ENCODE peak calls at places on chromosomes 5 and 9, in eight cellular contexts. One of them, this sample, is unnamed.

GRCh38 chr9:133741716-133742115 is 3.6 kb upstream of the SARDH start:
- DNase-seq in sigmoid colon: no peak
- DNase-seq in ovary: no peak
- DNase-seq in NB4: no peak
- DNase-seq in endothelial cell: no peak
- DNase-seq in lower lobe of right lung: no peak
- DNase-seq in psoas muscle: no peak
- DNase-seq in B cell: no peak
- DNase-seq in this sample: no peak

GRCh38 chr9:121199921-121200320 is 1.7 kb downstream of the RAB14 start:
- DNase-seq in lower lobe of right lung: no peak
- DNase-seq in ovary: no peak
- DNase-seq in B cell: no peak
- DNase-seq in endothelial cell: no peak
- DNase-seq in sigmoid colon: no peak
- DNase-seq in psoas muscle: no peak
- DNase-seq in NB4: peak; percentile 54
- DNase-seq in this sample: no peak

GRCh38 chr9:16308645-16309044 is 561.8 kb downstream of the BNC2 start:
- DNase-seq in NB4: no peak
- DNase-seq in sigmoid colon: no peak
- DNase-seq in lower lobe of right lung: no peak
- DNase-seq in endothelial cell: no peak
- DNase-seq in B cell: no peak
- DNase-seq in psoas muscle: no peak
- DNase-seq in ovary: no peak
- DNase-seq in this sample: no peak

GRCh38 chr9:70589571-70590263 is 175.3 kb upstream of the KLF9 start:
- DNase-seq in sigmoid colon: peak; percentile 88
- DNase-seq in B cell: no peak
- DNase-seq in lower lobe of right lung: no peak
- DNase-seq in endothelial cell: no peak
- DNase-seq in psoas muscle: peak; percentile 61
- DNase-seq in ovary: no peak
- DNase-seq in NB4: no peak
- DNase-seq in this sample: no peak

GRCh38 chr5:76701298-76701697 is 14.6 kb upstream of the F2R start:
- DNase-seq in NB4: no peak
- DNase-seq in ovary: no peak
- DNase-seq in lower lobe of right lung: no peak
- DNase-seq in psoas muscle: no peak
- DNase-seq in sigmoid colon: no peak
- DNase-seq in B cell: no peak
- DNase-seq in endothelial cell: no peak
- DNase-seq in this sample: no peak

GRCh38 chr5:585962-586628 is 26.0 kb upstream of the CEP72 start:
- DNase-seq in B cell: no peak
- DNase-seq in sigmoid colon: peak; percentile 25
- DNase-seq in ovary: no peak
- DNase-seq in endothelial cell: no peak
- DNase-seq in lower lobe of right lung: no peak
- DNase-seq in psoas muscle: no peak
- DNase-seq in NB4: no peak
- DNase-seq in this sample: no peak

GRCh38 chr9:6852243-6852963 is 94.6 kb downstream of the KDM4C start:
- DNase-seq in B cell: no peak
- DNase-seq in lower lobe of right lung: no peak
- DNase-seq in sigmoid colon: no peak
- DNase-seq in psoas muscle: no peak
- DNase-seq in ovary: no peak
- DNase-seq in endothelial cell: no peak
- DNase-seq in NB4: no peak
- DNase-seq in this sample: no peak

GRCh38 chr5:179292681-179293080 is 52.6 kb downstream of the ADAMTS2 start:
- DNase-seq in lower lobe of right lung: no peak
- DNase-seq in NB4: no peak
- DNase-seq in psoas muscle: no peak
- DNase-seq in ovary: no peak
- DNase-seq in sigmoid colon: peak; percentile 22
- DNase-seq in B cell: no peak
- DNase-seq in endothelial cell: no peak
- DNase-seq in this sample: no peak

GRCh38 chr9:23555849-23556248 is 270.2 kb downstream of the ELAVL2 start:
- DNase-seq in sigmoid colon: no peak
- DNase-seq in endothelial cell: no peak
- DNase-seq in NB4: no peak
- DNase-seq in psoas muscle: no peak
- DNase-seq in ovary: no peak
- DNase-seq in lower lobe of right lung: no peak
- DNase-seq in B cell: no peak
- DNase-seq in this sample: no peak

GRCh38 chr5:36657563-36657995 is 51.2 kb downstream of the SLC1A3 start:
- DNase-seq in NB4: peak; percentile 99
- DNase-seq in ovary: peak; percentile 19
- DNase-seq in endothelial cell: no peak
- DNase-seq in lower lobe of right lung: no peak
- DNase-seq in sigmoid colon: peak; percentile 83
- DNase-seq in psoas muscle: no peak
- DNase-seq in B cell: no peak
- DNase-seq in this sample: no peak

GRCh38 chr5:56588636-56589485 is 226.5 kb upstream of the MAP3K1 start:
- DNase-seq in NB4: peak; percentile 35
- DNase-seq in psoas muscle: peak; percentile 87
- DNase-seq in sigmoid colon: peak; percentile 74
- DNase-seq in endothelial cell: peak; percentile 19
- DNase-seq in ovary: no peak
- DNase-seq in lower lobe of right lung: peak; percentile 64
- DNase-seq in B cell: peak; percentile 95
- DNase-seq in this sample: peak; percentile 41

DNA sequence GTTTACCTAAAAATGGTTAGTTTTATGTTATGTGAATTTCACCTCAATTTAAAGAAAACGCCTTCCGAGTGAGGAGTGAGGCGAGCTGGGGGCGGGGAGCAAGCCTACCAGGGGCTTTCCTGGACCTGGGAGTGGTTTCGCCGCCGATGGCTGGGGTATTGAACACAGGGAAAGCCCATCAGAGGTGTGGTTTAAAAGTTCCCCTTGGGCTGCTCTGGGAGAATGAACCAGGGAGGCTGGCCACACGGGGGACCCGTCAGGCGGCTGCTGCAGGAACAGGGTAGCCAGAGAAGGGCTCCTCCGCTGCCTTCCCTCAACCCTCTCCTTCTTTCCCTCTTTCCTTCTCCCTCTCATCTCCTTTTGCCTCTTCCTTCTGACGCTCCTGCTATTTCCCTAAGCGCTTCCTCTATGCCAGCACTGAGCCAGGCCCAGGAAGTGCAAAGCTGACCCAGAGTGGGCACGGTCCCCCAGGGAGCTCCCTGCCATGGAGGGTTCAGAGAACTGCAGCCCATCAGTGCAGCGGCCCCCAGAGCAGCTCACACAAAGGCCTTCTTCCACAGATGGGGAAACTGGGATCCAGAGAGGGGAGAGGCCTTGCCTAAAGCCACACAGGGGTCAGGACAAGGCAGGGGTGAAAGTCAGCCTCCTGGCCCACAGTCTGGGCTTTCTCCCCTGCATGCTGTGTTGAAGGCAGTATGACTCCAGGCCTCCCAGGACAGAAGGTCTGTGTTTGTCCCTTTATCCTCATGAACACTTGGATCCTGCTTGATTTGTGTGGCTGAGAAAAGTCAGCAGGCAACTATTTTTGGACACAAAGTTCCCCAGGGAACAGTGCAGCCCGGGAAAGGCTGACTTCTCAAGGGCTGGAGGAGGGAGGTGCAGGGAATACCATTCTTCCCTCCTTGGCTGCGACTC is 4.6 kb downstream of the AKNA start:
- DNase-seq in endothelial cell: no peak
- DNase-seq in psoas muscle: peak; percentile 52
- DNase-seq in ovary: peak; percentile 33
- DNase-seq in lower lobe of right lung: no peak
- DNase-seq in B cell: peak; percentile 80
- DNase-seq in NB4: peak; percentile 74
- DNase-seq in sigmoid colon: peak; percentile 83
- DNase-seq in this sample: no peak
- TF ChIP-seq CTCF in endothelial cell: no peak
- TF ChIP-seq CTCF in psoas muscle: no peak
- TF ChIP-seq CTCF in ovary: no peak
- TF ChIP-seq CTCF in lower lobe of right lung: no peak
- TF ChIP-seq CTCF in B cell: peak; percentile 24
- TF ChIP-seq CTCF in NB4: peak; percentile 1
- TF ChIP-seq CTCF in sigmoid colon: no peak
- TF ChIP-seq CTCF in this sample: peak; percentile 18

GRCh38 chr9:135277219-135278201 is 190.0 kb downstream of the OLFM1 start:
- DNase-seq in psoas muscle: no peak
- DNase-seq in NB4: no peak
- DNase-seq in endothelial cell: no peak
- DNase-seq in ovary: no peak
- DNase-seq in B cell: no peak
- DNase-seq in lower lobe of right lung: no peak
- DNase-seq in sigmoid colon: no peak
- DNase-seq in this sample: no peak

GRCh38 chr9:135275163-135275925 is 187.9 kb downstream of the OLFM1 start:
- DNase-seq in ovary: no peak
- DNase-seq in B cell: no peak
- DNase-seq in lower lobe of right lung: peak; percentile 68
- DNase-seq in sigmoid colon: no peak
- DNase-seq in psoas muscle: no peak
- DNase-seq in NB4: no peak
- DNase-seq in endothelial cell: no peak
- DNase-seq in this sample: no peak

GRCh38 chr9:135278586-135278985 is 191.1 kb downstream of the OLFM1 start:
- DNase-seq in ovary: no peak
- DNase-seq in endothelial cell: no peak
- DNase-seq in B cell: no peak
- DNase-seq in lower lobe of right lung: no peak
- DNase-seq in psoas muscle: no peak
- DNase-seq in sigmoid colon: no peak
- DNase-seq in NB4: no peak
- DNase-seq in this sample: no peak

GRCh38 chr9:135273077-135273476 is 185.6 kb downstream of the OLFM1 start:
- DNase-seq in B cell: no peak
- DNase-seq in ovary: no peak
- DNase-seq in psoas muscle: no peak
- DNase-seq in sigmoid colon: no peak
- DNase-seq in NB4: no peak
- DNase-seq in lower lobe of right lung: no peak
- DNase-seq in endothelial cell: no peak
- DNase-seq in this sample: no peak

GRCh38 chr9:135275926-135276289 is 188.4 kb downstream of the OLFM1 start:
- DNase-seq in psoas muscle: no peak
- DNase-seq in ovary: no peak
- DNase-seq in endothelial cell: no peak
- DNase-seq in NB4: no peak
- DNase-seq in lower lobe of right lung: no peak
- DNase-seq in sigmoid colon: no peak
- DNase-seq in B cell: no peak
- DNase-seq in this sample: no peak
- TF ChIP-seq CTCF in psoas muscle: no peak
- TF ChIP-seq CTCF in ovary: no peak
- TF ChIP-seq CTCF in endothelial cell: no peak
- TF ChIP-seq CTCF in NB4: no peak
- TF ChIP-seq CTCF in lower lobe of right lung: no peak
- TF ChIP-seq CTCF in sigmoid colon: no peak
- TF ChIP-seq CTCF in B cell: no peak
- TF ChIP-seq CTCF in this sample: no peak

GRCh38 chr5:113510836-113511451 is 2.5 kb upstream of the YTHDC2 start:
- DNase-seq in ovary: no peak
- DNase-seq in B cell: peak; percentile 20
- DNase-seq in lower lobe of right lung: no peak
- DNase-seq in sigmoid colon: no peak
- DNase-seq in endothelial cell: no peak
- DNase-seq in NB4: peak; percentile 57
- DNase-seq in psoas muscle: no peak
- DNase-seq in this sample: no peak

GRCh38 chr5:113508756-113509155 is 4.7 kb upstream of the YTHDC2 start:
- DNase-seq in psoas muscle: no peak
- DNase-seq in sigmoid colon: no peak
- DNase-seq in NB4: no peak
- DNase-seq in lower lobe of right lung: no peak
- DNase-seq in endothelial cell: no peak
- DNase-seq in ovary: no peak
- DNase-seq in B cell: no peak
- DNase-seq in this sample: no peak

GRCh38 chr5:113512341-113512740 is 1.2 kb upstream of the YTHDC2 start:
- DNase-seq in NB4: no peak
- DNase-seq in lower lobe of right lung: no peak
- DNase-seq in psoas muscle: no peak
- DNase-seq in ovary: no peak
- DNase-seq in endothelial cell: no peak
- DNase-seq in sigmoid colon: no peak
- DNase-seq in B cell: no peak
- DNase-seq in this sample: no peak

GRCh38 chr5:113514263-113514590 is 733 bp downstream of the YTHDC2 start:
- DNase-seq in NB4: no peak
- DNase-seq in B cell: no peak
- DNase-seq in sigmoid colon: no peak
- DNase-seq in ovary: no peak
- DNase-seq in psoas muscle: no peak
- DNase-seq in endothelial cell: no peak
- DNase-seq in lower lobe of right lung: no peak
- DNase-seq in this sample: no peak

DNA sequence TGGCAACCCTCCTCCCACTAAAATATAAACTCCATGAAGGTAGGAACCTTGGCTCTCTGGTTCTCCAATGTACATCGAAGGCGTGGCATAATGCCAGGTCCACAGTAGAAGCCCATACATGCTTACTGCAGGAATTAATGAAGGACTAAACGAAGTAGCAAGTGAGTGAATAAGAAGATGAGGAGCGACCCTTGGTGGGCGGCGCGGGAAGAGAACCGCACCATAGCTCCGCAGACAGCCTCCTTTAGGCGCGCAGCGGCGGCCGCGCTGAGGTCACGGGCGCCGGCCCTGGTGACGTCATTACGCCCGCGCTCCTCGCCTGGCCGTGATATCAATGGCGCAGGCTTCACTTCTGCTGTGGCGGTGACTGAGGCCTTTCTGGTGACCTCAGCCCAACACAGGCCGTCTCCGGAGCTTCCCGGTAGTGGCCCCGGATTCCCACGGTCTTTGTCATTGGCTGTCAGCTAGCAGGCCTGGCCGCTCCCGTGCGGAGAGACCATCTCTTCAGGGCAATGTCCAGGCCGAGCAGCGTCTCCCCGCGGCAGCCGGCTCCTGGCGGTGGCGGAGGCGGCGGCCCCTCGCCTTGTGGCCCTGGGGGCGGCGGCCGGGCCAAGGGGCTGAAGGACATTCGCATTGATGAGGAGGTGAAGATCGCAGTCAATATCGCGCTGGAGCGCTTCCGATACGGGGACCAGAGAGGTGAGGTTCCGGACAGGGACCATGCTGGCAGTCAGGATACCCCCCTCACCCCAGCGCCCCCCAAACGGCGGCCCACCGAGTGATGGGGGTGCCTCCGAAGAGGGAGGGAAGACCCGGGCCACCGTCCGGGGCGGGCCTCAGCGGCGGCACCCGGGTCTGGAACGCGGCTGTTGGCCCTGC is at the start of gene YTHDC2:
- DNase-seq in endothelial cell: peak; percentile 87
- DNase-seq in sigmoid colon: peak; percentile 92
- DNase-seq in lower lobe of right lung: peak; percentile 92
- DNase-seq in psoas muscle: peak; percentile 94
- DNase-seq in NB4: peak; percentile 90
- DNase-seq in ovary: peak; percentile 92
- DNase-seq in B cell: peak; percentile 94
- DNase-seq in this sample: peak; percentile 85
- TF ChIP-seq CTCF in endothelial cell: no peak
- TF ChIP-seq CTCF in sigmoid colon: no peak
- TF ChIP-seq CTCF in lower lobe of right lung: no peak
- TF ChIP-seq CTCF in psoas muscle: peak; percentile 28
- TF ChIP-seq CTCF in NB4: peak; percentile 27
- TF ChIP-seq CTCF in ovary: peak; percentile 47
- TF ChIP-seq CTCF in B cell: peak; percentile 18
- TF ChIP-seq CTCF in this sample: no peak

GRCh38 chr5:6831678-6832077 is 118.4 kb downstream of the TENT4A start:
- DNase-seq in lower lobe of right lung: no peak
- DNase-seq in sigmoid colon: no peak
- DNase-seq in psoas muscle: no peak
- DNase-seq in NB4: no peak
- DNase-seq in endothelial cell: no peak
- DNase-seq in B cell: no peak
- DNase-seq in ovary: no peak
- DNase-seq in this sample: no peak
- TF ChIP-seq CTCF in lower lobe of right lung: no peak
- TF ChIP-seq CTCF in sigmoid colon: no peak
- TF ChIP-seq CTCF in psoas muscle: no peak
- TF ChIP-seq CTCF in NB4: no peak
- TF ChIP-seq CTCF in endothelial cell: no peak
- TF ChIP-seq CTCF in B cell: no peak
- TF ChIP-seq CTCF in ovary: no peak
- TF ChIP-seq CTCF in this sample: no peak